ENCODE peak calls at places on chromosomes 13 and 19, in five cellular contexts. V is uterus; Q is effector memory CD4-positive, alpha-beta T cell; M is HFF-Myc; N is fibroblast of mammary gland. L is an unnamed sample.

GRCh38 chr19:33734913-33735312 is 61.8 kb upstream of the KCTD15 start:
- DNase-seq in V (no peak), Q (no peak), M (no peak), N (no peak), L (no peak)

GRCh38 chr13:21478881-21479808 is 20.0 kb upstream of the ZDHHC20 start:
- DNase-seq in V (no peak), Q (no peak), M (peak; percentile 64), N (peak; percentile 82), L (peak; percentile 85)

GRCh38 chr13:112791662-112792440 is 102.0 kb downstream of the ATP11A start:
- DNase-seq in V (no peak), Q (no peak), M (no peak), N (no peak), L (no peak)

GRCh38 chr13:112705286-112705685 is 15.4 kb downstream of the ATP11A start:
- DNase-seq in V (no peak), Q (no peak), M (no peak), N (no peak), L (no peak)

GRCh38 chr13:102642475-102642874 is 45.7 kb downstream of the TPP2 start:
- DNase-seq in V (peak; percentile 20), Q (no peak), M (no peak), N (peak; percentile 21), L (no peak)

GRCh38 chr13:113315992-113316391 is 19.0 kb downstream of the LAMP1 start:
- DNase-seq in V (no peak), Q (no peak), M (no peak), N (no peak), L (no peak)

GRCh38 chr13:36344886-36345437 is 1.2 kb downstream of the SPART start:
- DNase-seq in V (no peak), Q (peak; percentile 13), M (no peak), N (peak; percentile 38), L (peak; percentile 51)

GRCh38 chr13:74288361-74288911 is 154.2 kb upstream of the KLF12 start:
- DNase-seq in V (no peak), Q (no peak), M (no peak), N (no peak), L (no peak)

GRCh38 chr19:584240-585001 is 5.3 kb upstream of the HCN2 start:
- DNase-seq in V (peak; percentile 45), Q (peak; percentile 38), M (no peak), N (peak; percentile 32), L (no peak)

GRCh38 chr13:93066187-93066586 is 160.4 kb upstream of the GPC6 start:
- DNase-seq in V (no peak), Q (no peak), M (no peak), N (peak; percentile 94), L (no peak)

GRCh38 chr13:102687520-102687919 is 7.3 kb downstream of the METTL21C start:
- DNase-seq in V (no peak), Q (no peak), M (no peak), N (no peak), L (no peak)

GRCh38 chr19:10836478-10837325 is 690 bp upstream of the TMED1 start:
- DNase-seq in V (peak; percentile 82), Q (peak; percentile 64), M (peak; percentile 73), N (peak; percentile 84), L (peak; percentile 89)

GRCh38 chr13:28475916-28476725 is 18.8 kb downstream of the FLT1 start:
- DNase-seq in V (no peak), Q (no peak), M (no peak), N (peak; percentile 93), L (no peak)

GRCh38 chr13:45538382-45538781 is 73.6 kb downstream of the COG3 start:
- DNase-seq in V (no peak), Q (no peak), M (no peak), N (no peak), L (no peak)

GRCh38 chr19:10625003-10625761 is at the start of gene SLC44A2:
- DNase-seq in V (peak; percentile 81), Q (no peak), M (no peak), N (peak; percentile 36), L (no peak)

GRCh38 chr19:10764340-10764894 is 46.5 kb downstream of the DNM2 start:
- DNase-seq in V (no peak), Q (no peak), M (no peak), N (no peak), L (no peak)

GRCh38 chr13:111472559-111473460 is 152.4 kb downstream of the TEX29 start:
- DNase-seq in V (no peak), Q (no peak), M (no peak), N (no peak), L (no peak)

GRCh38 chr13:25149670-25150069 is 22.4 kb downstream of the AMER2 start:
- DNase-seq in V (no peak), Q (no peak), M (no peak), N (no peak), L (no peak)

GRCh38 chr19:43570174-43570791 is 5.0 kb downstream of the XRCC1 start:
- DNase-seq in V (no peak), Q (no peak), M (no peak), N (no peak), L (peak; percentile 50)

GRCh38 chr13:40197936-40198335 is 468.5 kb downstream of the FOXO1 start:
- DNase-seq in V (no peak), Q (no peak), M (no peak), N (no peak), L (no peak)

GRCh38 chr19:3133793-3134116 is 2.1 kb upstream of the GNA15 start:
- DNase-seq in V (no peak), Q (no peak), M (no peak), N (no peak), L (no peak)

GRCh38 chr13:113378825-113379224 is 14.9 kb upstream of the GRTP1 start:
- DNase-seq in V (no peak), Q (no peak), M (no peak), N (no peak), L (no peak)

GRCh38 chr13:34174671-34175145 is 356.8 kb downstream of the RFC3 start:
- DNase-seq in V (no peak), Q (no peak), M (no peak), N (peak; percentile 47), L (no peak)

DNA sequence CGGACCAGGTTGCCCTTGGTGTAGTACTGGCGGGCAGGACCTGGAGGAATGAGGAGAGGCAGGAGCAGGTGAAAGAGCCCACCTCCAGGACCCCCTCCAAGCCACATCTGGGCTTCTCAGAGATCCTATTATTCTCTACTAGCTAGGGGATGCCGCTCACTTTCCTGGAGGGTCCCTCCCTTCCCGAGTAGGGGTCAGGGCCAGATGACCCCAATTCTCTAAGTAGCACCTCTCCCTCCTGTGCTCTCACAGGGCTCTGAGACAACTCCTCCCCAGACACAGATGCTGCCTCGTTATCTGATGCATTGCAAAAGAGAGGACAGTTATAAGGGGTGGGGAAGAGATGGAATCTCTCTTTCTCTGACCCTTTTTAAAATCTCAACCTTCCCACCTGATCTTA is 22.9 kb downstream of the GP6 start:
- DNase-seq in V (no peak), Q (no peak), M (no peak), N (no peak), L (no peak)
- H3K4me3 ChIP-seq in V (no peak overlapping the region), Q (no peak overlapping the region), M (no peak overlapping the region), N (no peak overlapping the region), L (no peak overlapping the region)

GRCh38 chr19:8366961-8367326 is 3.0 kb downstream of the ANGPTL4 start:
- DNase-seq in V (peak; percentile 74), Q (no peak), M (no peak), N (peak; percentile 64), L (no peak)

GRCh38 chr19:8366121-8366581 is 2.2 kb downstream of the ANGPTL4 start:
- DNase-seq in V (no peak), Q (no peak), M (no peak), N (no peak), L (no peak)

GRCh38 chr19:8367327-8368001 is 3.5 kb downstream of the ANGPTL4 start:
- DNase-seq in V (peak; percentile 91), Q (no peak), M (peak; percentile 90), N (peak; percentile 96), L (no peak)

GRCh38 chr19:8361921-8362793 is 1.8 kb upstream of the ANGPTL4 start:
- DNase-seq in V (peak; percentile 90), Q (no peak), M (peak; percentile 83), N (peak; percentile 99), L (no peak)

DNA sequence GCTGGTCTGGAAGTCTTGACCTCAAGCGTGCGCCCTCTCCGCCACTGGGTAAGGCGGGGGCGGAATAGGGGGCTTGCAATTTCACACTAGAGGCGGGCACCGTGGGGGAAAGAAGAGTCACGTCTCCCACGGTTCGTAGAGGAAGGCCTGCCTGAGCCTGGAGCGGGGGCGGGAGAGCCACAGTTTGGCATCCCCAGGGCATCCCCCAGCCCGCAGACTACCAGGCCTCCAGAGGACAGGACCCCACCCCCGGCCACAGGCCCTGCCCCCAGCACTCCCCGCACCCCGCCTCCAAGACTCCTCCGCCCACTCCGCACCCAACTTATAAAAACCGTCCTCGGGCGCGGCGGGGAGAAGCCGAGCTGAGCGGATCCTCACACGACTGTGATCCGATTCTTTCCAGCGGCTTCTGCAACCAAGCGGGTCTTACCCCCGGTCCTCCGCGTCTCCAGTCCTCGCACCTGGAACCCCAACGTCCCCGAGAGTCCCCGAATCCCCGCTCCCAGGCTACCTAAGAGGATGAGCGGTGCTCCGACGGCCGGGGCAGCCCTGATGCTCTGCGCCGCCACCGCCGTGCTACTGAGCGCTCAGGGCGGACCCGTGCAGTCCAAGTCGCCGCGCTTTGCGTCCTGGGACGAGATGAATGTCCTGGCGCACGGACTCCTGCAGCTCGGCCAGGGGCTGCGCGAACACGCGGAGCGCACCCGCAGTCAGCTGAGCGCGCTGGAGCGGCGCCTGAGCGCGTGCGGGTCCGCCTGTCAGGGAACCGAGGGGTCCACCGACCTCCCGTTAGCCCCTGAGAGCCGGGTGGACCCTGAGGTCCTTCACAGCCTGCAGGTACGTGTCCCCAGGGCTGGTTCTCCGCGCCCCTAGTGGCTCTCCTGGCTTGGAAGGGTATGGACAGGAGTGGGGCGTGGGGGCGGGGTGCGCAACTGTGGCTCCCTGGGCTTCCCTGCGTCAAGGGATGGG is at the start of gene ANGPTL4:
- DNase-seq in V (peak; percentile 80), Q (no peak), M (no peak), N (peak; percentile 81), L (no peak)
- H3K4me3 ChIP-seq in V (peak within 1 kb of the TSS; percentile 39), Q (peak within 1 kb of the TSS; percentile 39), M (peak within 1 kb of the TSS; percentile 25), N (peak within 1 kb of the TSS; percentile 72), L (peak within 1 kb of the TSS; percentile 43)

GRCh38 chr19:55157064-55157908 is at the start of gene TNNI3:
- DNase-seq in V (no peak), Q (no peak), M (no peak), N (no peak), L (no peak)
- H3K4me3 ChIP-seq in V (no peak within 1 kb of the TSS), Q (no peak within 1 kb of the TSS), M (no peak within 1 kb of the TSS), N (no peak within 1 kb of the TSS), L (no peak within 1 kb of the TSS)

GRCh38 chr19:46052896-46053295 is 12.1 kb upstream of the IGFL4 start:
- DNase-seq in V (no peak), Q (no peak), M (no peak), N (no peak), L (no peak)

GRCh38 chr19:46049597-46049996 is 8.8 kb upstream of the IGFL4 start:
- DNase-seq in V (no peak), Q (no peak), M (no peak), N (no peak), L (peak; percentile 18)
- H3K4me3 ChIP-seq in V (no peak overlapping the region), Q (no peak overlapping the region), M (no peak overlapping the region), N (no peak overlapping the region), L (no peak overlapping the region)

GRCh38 chr19:55545443-55545842 is at the start of gene SBK3:
- DNase-seq in V (no peak), Q (no peak), M (no peak), N (no peak), L (no peak)
- H3K4me3 ChIP-seq in V (no peak within 1 kb of the TSS), Q (no peak within 1 kb of the TSS), M (no peak within 1 kb of the TSS), N (no peak within 1 kb of the TSS), L (no peak within 1 kb of the TSS)